ENCODE peak calls at places on chromosome 18, in seven cellular contexts. H is HuH-7.5; M is cardiac septum; F is mucosa of gallbladder; L is ureter; E is heart left ventricle; A is activated CD4-positive, alpha-beta T cell treated with anti-CD3 and anti-CD28 coated beads for 48 hours. P is an unnamed sample.

GRCh38 chr18:6004119-6004518 is 108.8 kb upstream of the TMEM200C start:
- DNase-seq in H (no peak), M (no peak), F (no peak), L (no peak), E (no peak), A (no peak), P (no peak)

GRCh38 chr18:45232058-45232457 is 383.2 kb upstream of the SLC14A2 start:
- DNase-seq in H (no peak), M (no peak), F (no peak), L (no peak), E (no peak), A (no peak), P (no peak)

GRCh38 chr18:3044931-3045698 is 32.2 kb upstream of the LPIN2 start:
- DNase-seq in H (peak; percentile 62), M (no peak), F (peak; percentile 72), L (peak; percentile 82), E (peak; percentile 68), A (no peak), P (no peak)

GRCh38 chr18:6857305-6857704 is 127.8 kb downstream of the ARHGAP28 start:
- DNase-seq in H (no peak), M (no peak), F (no peak), L (no peak), E (no peak), A (no peak), P (no peak)

GRCh38 chr18:36288689-36289088 is 8.8 kb upstream of the FHOD3 start:
- DNase-seq in H (no peak), M (no peak), F (no peak), L (no peak), E (no peak), A (no peak), P (no peak)

GRCh38 chr18:13136056-13136688 is 82.4 kb upstream of the LDLRAD4 start:
- DNase-seq in H (peak; percentile 59), M (no peak), F (no peak), L (no peak), E (no peak), A (peak; percentile 77), P (peak; percentile 27)

GRCh38 chr18:8948471-8949149 is 153.9 kb upstream of the NDUFV2 start:
- DNase-seq in H (no peak), M (no peak), F (no peak), L (no peak), E (no peak), A (no peak), P (no peak)

GRCh38 chr18:37381554-37381953 is 184.0 kb downstream of the CELF4 start:
- DNase-seq in H (no peak), M (no peak), F (no peak), L (no peak), E (no peak), A (no peak), P (no peak)

GRCh38 chr18:64116806-64117205 is 32.1 kb downstream of the LINC00305 start:
- DNase-seq in H (no peak), M (no peak), F (no peak), L (no peak), E (no peak), A (no peak), P (no peak)

GRCh38 chr18:21203842-21204241 is 38.2 kb upstream of the GREB1L start:
- DNase-seq in H (no peak), M (no peak), F (no peak), L (no peak), E (no peak), A (no peak), P (no peak)

GRCh38 chr18:23401400-23402347 is 51.4 kb upstream of the RIOK3 start:
- DNase-seq in H (peak; percentile 33), M (no peak), F (peak; percentile 86), L (no peak), E (no peak), A (no peak), P (no peak)

GRCh38 chr18:12750076-12750707 is 47.4 kb downstream of the PSMG2 start:
- DNase-seq in H (no peak), M (no peak), F (no peak), L (no peak), E (no peak), A (peak; percentile 49), P (no peak)

GRCh38 chr18:10205136-10205535 is 249.3 kb upstream of the APCDD1 start:
- DNase-seq in H (no peak), M (no peak), F (peak; percentile 18), L (no peak), E (peak; percentile 54), A (no peak), P (no peak)

GRCh38 chr18:65751145-65752085 is 603 bp downstream of the CDH7 start:
- DNase-seq in H (no peak), M (no peak), F (no peak), L (no peak), E (no peak), A (no peak), P (no peak)

GRCh38 chr18:111292-112014 is 46.9 kb upstream of the USP14 start:
- DNase-seq in H (peak; percentile 66), M (no peak), F (peak; percentile 63), L (no peak), E (peak; percentile 65), A (peak; percentile 77), P (peak; percentile 62)

GRCh38 chr18:13501896-13502295 is 224.5 kb downstream of the FAM210A start:
- DNase-seq in H (no peak), M (no peak), F (no peak), L (no peak), E (no peak), A (peak; percentile 54), P (no peak)

GRCh38 chr18:76494181-76494540 is 881 bp downstream of the ZNF516 start:
- DNase-seq in H (no peak), M (no peak), F (no peak), L (peak; percentile 58), E (no peak), A (peak; percentile 11), P (no peak)

GRCh38 chr18:23881778-23882177 is 132.8 kb upstream of the TTC39C start:
- DNase-seq in H (no peak), M (no peak), F (peak; percentile 50), L (no peak), E (no peak), A (no peak), P (no peak)

GRCh38 chr18:74142251-74142650 is 5.4 kb downstream of the FBXO15 start:
- DNase-seq in H (no peak), M (no peak), F (no peak), L (no peak), E (no peak), A (no peak), P (no peak)

GRCh38 chr18:63046375-63046774 is 273.2 kb downstream of the BCL2 start:
- DNase-seq in H (no peak), M (no peak), F (no peak), L (no peak), E (no peak), A (no peak), P (no peak)

GRCh38 chr18:32922951-32923430 is 150.2 kb upstream of the KLHL14 start:
- DNase-seq in H (no peak), M (no peak), F (no peak), L (no peak), E (no peak), A (no peak), P (no peak)

GRCh38 chr18:8439091-8439490 is 170.1 kb upstream of the RAB12 start:
- DNase-seq in H (no peak), M (no peak), F (no peak), L (no peak), E (no peak), A (no peak), P (no peak)

GRCh38 chr18:29378739-29379138 is 1201.8 kb upstream of the CDH2 start:
- DNase-seq in H (no peak), M (no peak), F (no peak), L (no peak), E (no peak), A (no peak), P (no peak)

GRCh38 chr18:69897397-69898108 is 50.1 kb downstream of the CD226 start:
- DNase-seq in H (no peak), M (no peak), F (no peak), L (no peak), E (no peak), A (peak; percentile 41), P (no peak)

GRCh38 chr18:37964885-37965571 is 399.4 kb upstream of the CELF4 start:
- DNase-seq in H (no peak), M (no peak), F (no peak), L (no peak), E (no peak), A (no peak), P (no peak)

GRCh38 chr18:55650363-55650870 is 62.4 kb upstream of the TCF4 start:
- DNase-seq in H (no peak), M (no peak), F (no peak), L (no peak), E (no peak), A (no peak), P (no peak)

GRCh38 chr18:42233908-42234307 is 278.9 kb downstream of the PIK3C3 start:
- DNase-seq in H (no peak), M (no peak), F (no peak), L (no peak), E (no peak), A (no peak), P (no peak)

P was measured in T-helper 9 cell.